ENCODE peak calls at places on chromosome 1, in five cellular contexts. X, P, A, F and K are unnamed samples.

GRCh38 chr1:77513839-77514763 is 168.4 kb downstream of the ZZZ3 start:
- DNase-seq in F (peak; percentile 74), X (peak; percentile 87), P (no peak), A (no peak), K (peak; percentile 98)

GRCh38 chr1:64934115-64934880 is 32.1 kb downstream of the JAK1 start:
- DNase-seq in F (peak; percentile 56), A (peak; percentile 71), P (peak; percentile 44), X (peak; percentile 83), K (peak; percentile 87)

GRCh38 chr1:40053138-40053887 is 12.8 kb downstream of the CAP1 start:
- DNase-seq in X (no peak), A (no peak), P (no peak), F (no peak), K (no peak)

GRCh38 chr1:197486948-197487347 is 218.9 kb downstream of the CRB1 start:
- DNase-seq in X (peak; percentile 5), A (no peak), P (no peak), F (no peak), K (no peak)

GRCh38 chr1:234782821-234783220 is 172.8 kb upstream of the IRF2BP2 start:
- DNase-seq in F (no peak), A (peak; percentile 19), X (no peak), P (no peak), K (no peak)

GRCh38 chr1:94471271-94471670 is 53.1 kb downstream of the ABCD3 start:
- DNase-seq in A (no peak), P (no peak), X (no peak), F (no peak), K (no peak)

GRCh38 chr1:95004013-95004412 is 68.7 kb downstream of the ALG14 start:
- DNase-seq in A (no peak), X (no peak), F (no peak), P (no peak), K (no peak)

GRCh38 chr1:23477359-23478144 is 6.4 kb downstream of the ASAP3 start:
- DNase-seq in F (no peak), P (no peak), A (no peak), X (no peak), K (no peak)

GRCh38 chr1:210405316-210405715 is 76.6 kb downstream of the HHAT start:
- DNase-seq in F (no peak), P (no peak), A (no peak), X (no peak), K (no peak)

GRCh38 chr1:20634065-20634593 is 871 bp downstream of the PINK1 start:
- DNase-seq in P (no peak), X (no peak), A (no peak), F (no peak), K (no peak)

GRCh38 chr1:163870666-163871065 is 548.9 kb downstream of the NUF2 start:
- DNase-seq in F (no peak), A (no peak), P (no peak), X (peak; percentile 73), K (peak; percentile 74)

GRCh38 chr1:234997201-234998173 is 131.2 kb downstream of the TOMM20 start:
- DNase-seq in A (peak; percentile 100), X (peak; percentile 99), P (peak; percentile 98), F (peak; percentile 93), K (peak; percentile 99)

GRCh38 chr1:102463328-102463727 is 466.6 kb upstream of the OLFM3 start:
- DNase-seq in F (no peak), X (no peak), P (no peak), A (no peak), K (no peak)

GRCh38 chr1:19390901-19391595 is 78.9 kb downstream of the SLC66A1 start:
- DNase-seq in A (peak; percentile 87), F (peak; percentile 64), X (peak; percentile 84), P (peak; percentile 69), K (peak; percentile 92)

GRCh38 chr1:240342251-240342625 is 250.6 kb downstream of the FMN2 start:
- DNase-seq in F (no peak), A (no peak), X (no peak), P (no peak), K (no peak)

GRCh38 chr1:157771666-157772425 is 5.1 kb downstream of the FCRL2 start:
- DNase-seq in X (no peak), F (no peak), A (no peak), P (no peak), K (no peak)

GRCh38 chr1:236064674-236065508 is at the start of gene NID1:
- DNase-seq in A (peak; percentile 98), X (peak; percentile 71), P (peak; percentile 64), F (no peak), K (peak; percentile 73)

GRCh38 chr1:221097479-221098281 is 218.4 kb downstream of the HLX start:
- DNase-seq in P (no peak), X (peak; percentile 98), A (no peak), F (peak; percentile 66), K (peak; percentile 100)

GRCh38 chr1:1440941-1441888 is 5.7 kb downstream of the VWA1 start:
- DNase-seq in X (no peak), F (no peak), P (no peak), A (no peak), K (peak; percentile 15)

GRCh38 chr1:173560300-173560699 is 42.6 kb downstream of the SLC9C2 start:
- DNase-seq in X (no peak), P (no peak), F (no peak), A (no peak), K (no peak)

GRCh38 chr1:160646711-160647328 is at the start of gene SLAMF1:
- DNase-seq in X (no peak), F (no peak), P (no peak), A (no peak), K (no peak)

GRCh38 chr1:8061210-8061609 is 35.1 kb upstream of the ERRFI1 start:
- DNase-seq in A (no peak), F (peak; percentile 87), X (peak; percentile 98), P (peak; percentile 49), K (peak; percentile 98)

GRCh38 chr1:8062861-8063260 is 36.8 kb upstream of the ERRFI1 start:
- DNase-seq in A (no peak), X (no peak), F (no peak), P (no peak), K (no peak)

GRCh38 chr1:8059161-8059622 is 33.1 kb upstream of the ERRFI1 start:
- DNase-seq in F (no peak), A (no peak), P (no peak), X (peak; percentile 83), K (peak; percentile 92)

GRCh38 chr1:8063298-8064068 is 37.4 kb upstream of the ERRFI1 start:
- DNase-seq in F (no peak), X (no peak), A (no peak), P (no peak), K (no peak)

GRCh38 chr1:8061673-8062386 is 35.7 kb upstream of the ERRFI1 start:
- DNase-seq in X (peak; percentile 77), F (no peak), A (no peak), P (no peak), K (no peak)
- H3K4me3 ChIP-seq in X (peak overlapping the region; percentile 24), F (no peak overlapping the region), A (no peak overlapping the region), P (no peak overlapping the region), K (no peak overlapping the region)

GRCh38 chr1:154348429-154349076 is 23.2 kb downstream of the ATP8B2 start:
- DNase-seq in A (no peak), P (no peak), X (no peak), F (no peak), K (no peak)
- TF ChIP-seq CTCF in A (no peak), P (no peak), X (no peak), F (no peak), K (no peak)

GRCh38 chr1:45328680-45329079 is 2.0 kb downstream of the HPDL start:
- DNase-seq in A (no peak), X (no peak), F (no peak), P (no peak), K (no peak)
- H3K4me3 ChIP-seq in A (no peak overlapping the region), X (no peak overlapping the region), F (no peak overlapping the region), P (no peak overlapping the region), K (no peak overlapping the region)

GRCh38 chr1:228139931-228140723 is at the start of gene GUK1:
- DNase-seq in A (peak; percentile 100), P (peak; percentile 100), F (peak; percentile 97), X (peak; percentile 99), K (peak; percentile 99)
- TF ChIP-seq CTCF in A (no peak), P (no peak), F (peak; percentile 23), X (no peak), K (no peak)

GRCh38 chr1:228377664-228378452 is 28.8 kb downstream of the TRIM11 start:
- DNase-seq in F (no peak), X (no peak), P (no peak), A (peak; percentile 66), K (no peak)
- H3K4me3 ChIP-seq in F (peak overlapping the region; percentile 32), X (no peak overlapping the region), P (peak overlapping the region; percentile 12), A (peak overlapping the region; percentile 48), K (peak overlapping the region; percentile 15)